ENCODE peak calls at places on chromosomes 7 and 10, in five cellular contexts. Z is PC-3, V is IMR-90, O is mammary epithelial cell, D is fibroblast of lung. H is an unnamed sample.

GRCh38 chr10:131907679-131908078 is 6.9 kb downstream of the PPP2R2D start:
- DNase-seq in Z (no peak), V (no peak), O (no peak), D (no peak), H (no peak)

GRCh38 chr7:88111136-88111748 is 108.6 kb downstream of the SRI start:
- DNase-seq in Z (peak), V (peak), O (peak), D (peak), H (peak)

GRCh38 chr7:102392332-102392731 is 3.8 kb upstream of the PRKRIP1 start:
- DNase-seq in Z (no peak), V (no peak), O (no peak), D (no peak), H (no peak)

GRCh38 chr10:117654105-117654504 is 111.6 kb downstream of the EMX2 start:
- DNase-seq in Z (no peak), V (no peak), O (peak), D (no peak), H (no peak)

GRCh38 chr10:131702521-131703356 is 198.1 kb upstream of the PPP2R2D start:
- DNase-seq in Z (no peak), V (no peak), O (no peak), D (no peak), H (no peak)

GRCh38 chr7:94655884-94656657 is at the start of gene SGCE:
- DNase-seq in Z (peak), V (peak), O (peak), D (peak), H (peak)

GRCh38 chr7:117085769-117086463 is 132.6 kb downstream of the ST7 start:
- DNase-seq in Z (peak), V (peak), O (peak), D (peak), H (no peak)

GRCh38 chr10:89589091-89589725 is 53.8 kb upstream of the SLC16A12 start:
- DNase-seq in Z (peak), V (no peak), O (peak), D (no peak), H (no peak)

GRCh38 chr10:96719850-96720421 is 378 bp downstream of the PIK3AP1 start:
- DNase-seq in Z (peak), V (no peak), O (no peak), D (no peak), H (peak)

GRCh38 chr7:27110977-27111752 is 8.7 kb upstream of the HOXA2 start:
- DNase-seq in Z (peak), V (peak), O (peak), D (peak), H (no peak)

GRCh38 chr10:116274141-116274861 is 1.3 kb upstream of the GFRA1 start:
- DNase-seq in Z (no peak), V (no peak), O (no peak), D (peak), H (peak)

GRCh38 chr10:18822156-18822555 is 162.9 kb downstream of the ARL5B start:
- DNase-seq in Z (peak), V (peak), O (no peak), D (peak), H (peak)

GRCh38 chr7:102254521-102254920 is 32.1 kb upstream of the SH2B2 start:
- DNase-seq in Z (no peak), V (no peak), O (no peak), D (no peak), H (no peak)

GRCh38 chr10:128530301-128530700 is 404.1 kb upstream of the MKI67 start:
- DNase-seq in Z (no peak), V (no peak), O (no peak), D (peak), H (no peak)

GRCh38 chr10:124180044-124180745 is 86.8 kb upstream of the CHST15 start:
- DNase-seq in Z (no peak), V (no peak), O (no peak), D (no peak), H (no peak)

GRCh38 chr7:101112233-101112632 is 14.7 kb upstream of the SERPINE1 start:
- DNase-seq in Z (no peak), V (no peak), O (no peak), D (peak), H (no peak)

GRCh38 chr7:20199015-20199737 is 18.0 kb downstream of the MACC1 start:
- DNase-seq in Z (peak), V (peak), O (peak), D (peak), H (peak)

GRCh38 chr10:43844236-43844635 is 195.6 kb upstream of the ZNF32 start:
- DNase-seq in Z (no peak), V (no peak), O (no peak), D (no peak), H (no peak)

GRCh38 chr10:95327367-95327766 is 36.6 kb upstream of the PDLIM1 start:
- DNase-seq in Z (peak), V (peak), O (peak), D (peak), H (no peak)

GRCh38 chr7:1647961-1648631 is 22.0 kb upstream of the ELFN1 start:
- DNase-seq in Z (no peak), V (no peak), O (no peak), D (no peak), H (no peak)

GRCh38 chr7:2049111-2049781 is 183.5 kb downstream of the MAD1L1 start:
- DNase-seq in Z (no peak), V (no peak), O (no peak), D (no peak), H (no peak)

GRCh38 chr7:74466196-74466813 is 12.6 kb downstream of the GTF2IRD1 start:
- DNase-seq in Z (no peak), V (no peak), O (no peak), D (no peak), H (peak)

GRCh38 chr10:108982141-108982540 is 941.2 kb downstream of the XPNPEP1 start:
- DNase-seq in Z (no peak), V (no peak), O (no peak), D (no peak), H (peak)

GRCh38 chr10:124653311-124653710 is 90.9 kb downstream of the FAM53B start:
- DNase-seq in Z (no peak), V (no peak), O (no peak), D (no peak), H (no peak)

GRCh38 chr10:11208908-11209809 is 191.5 kb downstream of the CELF2 start:
- DNase-seq in Z (no peak), V (no peak), O (no peak), D (no peak), H (no peak)

GRCh38 chr10:67722113-67722512 is 26.1 kb upstream of the CTNNA3 start:
- DNase-seq in Z (no peak), V (no peak), O (no peak), D (no peak), H (no peak)

GRCh38 chr7:107687656-107688055 is 27.0 kb downstream of the SLC26A4 start:
- DNase-seq in Z (peak), V (peak), O (peak), D (no peak), H (no peak)

GRCh38 chr7:85890244-85890811 is 703.5 kb upstream of the SEMA3D start:
- DNase-seq in Z (peak), V (peak), O (peak), D (peak), H (peak)

GRCh38 chr7:104861729-104862128 is 152.3 kb upstream of the KMT2E start:
- DNase-seq in Z (no peak), V (no peak), O (no peak), D (no peak), H (no peak)

GRCh38 chr7:151085329-151085690 is 965 bp upstream of the AGAP3 start:
- DNase-seq in Z (no peak), V (no peak), O (no peak), D (no peak), H (no peak)

GRCh38 chr7:5177060-5177459 is 13.0 kb upstream of the WIPI2 start:
- DNase-seq in Z (peak), V (peak), O (peak), D (peak), H (no peak)

GRCh38 chr10:133336131-133337078 is at the start of gene CALY:
- DNase-seq in Z (no peak), V (no peak), O (no peak), D (no peak), H (peak)

GRCh38 chr10:62131724-62132123 is 136.9 kb downstream of the RTKN2 start:
- DNase-seq in Z (no peak), V (no peak), O (no peak), D (no peak), H (no peak)

GRCh38 chr7:123415625-123416024 is 118.8 kb downstream of the IQUB start:
- DNase-seq in Z (no peak), V (no peak), O (no peak), D (no peak), H (no peak)

GRCh38 chr10:86301431-86301830 is 65.2 kb downstream of the GRID1 start:
- DNase-seq in Z (no peak), V (no peak), O (no peak), D (no peak), H (no peak)

GRCh38 chr10:34139559-34139958 is 675.5 kb downstream of the PARD3 start:
- DNase-seq in Z (peak), V (peak), O (no peak), D (peak), H (no peak)

GRCh38 chr7:8216291-8216690 is 45.7 kb downstream of the ICA1 start:
- DNase-seq in Z (no peak), V (no peak), O (no peak), D (no peak), H (no peak)

GRCh38 chr7:111953611-111954010 is 252.6 kb downstream of the DOCK4 start:
- DNase-seq in Z (peak), V (no peak), O (peak), D (peak), H (peak)

DNA sequence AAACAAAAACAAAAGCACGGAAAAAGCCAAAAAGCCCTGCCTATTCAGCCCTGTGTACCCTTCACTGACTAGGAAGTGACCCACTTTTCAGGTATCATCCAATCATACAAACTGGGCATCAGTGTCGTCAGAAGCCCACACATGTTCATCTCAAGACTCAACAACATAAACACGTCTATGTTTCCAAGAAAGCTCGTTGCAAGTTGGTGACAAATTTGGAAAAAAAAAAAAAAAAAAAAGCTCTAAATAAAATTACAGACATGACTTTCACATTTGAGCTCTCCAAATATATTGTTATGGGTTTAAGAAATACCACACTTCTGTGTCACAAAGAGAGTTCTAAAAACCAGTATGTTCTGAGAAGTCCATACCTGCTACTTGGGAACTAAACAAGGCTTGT is 204.7 kb upstream of the KLF14 start:
- DNase-seq in Z (no peak), V (no peak), O (no peak), D (peak), H (no peak)
- H3K9ac ChIP-seq in Z (peak), V (peak), O (no peak), D (no peak), H (no peak)

GRCh38 chr10:63154546-63155387 is 21.6 kb downstream of the NRBF2 start:
- DNase-seq in Z (no peak), V (no peak), O (no peak), D (no peak), H (no peak)

GRCh38 chr10:63155388-63156028 is 22.4 kb downstream of the NRBF2 start:
- DNase-seq in Z (no peak), V (peak), O (no peak), D (no peak), H (no peak)

GRCh38 chr10:63145782-63146181 is 12.7 kb downstream of the NRBF2 start:
- DNase-seq in Z (no peak), V (peak), O (no peak), D (peak), H (no peak)

GRCh38 chr10:63146503-63146902 is 13.4 kb downstream of the NRBF2 start:
- DNase-seq in Z (no peak), V (no peak), O (no peak), D (no peak), H (no peak)

GRCh38 chr10:63150745-63151144 is 17.6 kb downstream of the NRBF2 start:
- DNase-seq in Z (no peak), V (no peak), O (no peak), D (no peak), H (no peak)
- H3K9ac ChIP-seq in Z (no peak), V (no peak), O (no peak), D (no peak), H (no peak)

DNA sequence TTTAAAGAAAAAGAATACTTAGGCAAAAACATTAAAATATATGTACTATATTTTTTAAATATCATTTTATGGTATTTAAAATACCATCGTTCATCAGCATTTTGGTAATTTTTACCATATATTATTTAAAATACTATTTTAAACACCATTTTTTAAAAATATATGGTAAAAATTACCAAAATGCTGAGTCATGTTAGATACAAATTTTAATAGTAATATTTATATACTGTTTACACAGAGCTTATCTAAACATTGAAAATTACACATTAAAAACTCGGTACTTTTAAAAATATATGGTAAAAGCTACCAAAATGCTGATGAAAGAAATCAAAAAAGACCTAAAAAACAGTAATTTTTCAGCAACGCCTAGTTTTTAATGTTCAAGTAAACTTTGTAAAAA is 105.6 kb downstream of the TPK1 start:
- DNase-seq in Z (no peak), V (no peak), O (no peak), D (no peak), H (no peak)
- H3K9ac ChIP-seq in Z (no peak), V (no peak), O (no peak), D (no peak), H (no peak)

DNA sequence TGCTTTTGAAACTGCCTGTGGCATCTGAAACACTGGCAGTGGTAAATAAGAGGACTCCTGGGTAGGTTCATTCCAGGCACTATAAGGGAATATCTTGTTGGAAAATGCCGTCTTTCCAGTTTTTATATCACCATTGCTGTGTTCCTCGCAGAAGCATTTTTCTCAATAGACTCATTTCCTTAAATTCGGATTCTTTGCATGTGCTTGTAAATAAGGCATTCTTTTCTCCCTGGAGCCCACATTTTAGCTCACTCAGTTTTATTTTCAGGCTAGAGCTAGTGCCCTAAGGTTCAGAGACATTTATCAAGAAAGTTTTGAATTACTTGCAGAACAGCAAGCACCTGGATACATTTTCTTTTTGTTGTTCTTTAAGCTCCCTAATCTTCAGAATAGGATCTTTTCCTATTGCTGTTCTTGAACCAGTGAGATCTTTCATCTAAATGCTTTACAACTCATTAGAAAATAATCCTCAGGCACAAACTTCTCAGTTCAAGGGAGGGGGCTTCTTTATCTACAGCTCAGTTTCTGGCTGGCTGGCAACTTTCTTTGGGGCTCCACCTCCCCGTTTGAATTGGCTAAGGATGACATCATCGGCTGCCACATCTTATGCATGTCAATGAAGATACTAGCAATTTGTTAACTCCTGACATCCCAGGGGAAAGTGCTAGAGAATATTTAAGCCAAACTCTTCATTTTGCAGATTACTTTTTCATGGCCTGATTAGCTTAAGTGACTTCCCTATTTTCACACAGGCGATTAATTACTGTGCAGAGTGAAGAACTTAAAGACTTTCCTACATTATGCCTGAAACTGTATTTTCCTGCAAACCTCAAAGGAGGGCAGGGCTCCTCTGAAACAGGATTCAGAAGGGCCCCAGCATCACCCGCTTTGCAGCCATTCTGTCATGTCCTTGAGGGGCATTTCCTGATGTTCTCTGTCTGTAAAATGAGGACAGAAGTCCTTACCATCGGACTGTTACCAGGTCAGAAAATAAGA is 133.8 kb upstream of the RSU1 start:
- DNase-seq in Z (peak), V (peak), O (peak), D (peak), H (peak)
- H3K9ac ChIP-seq in Z (no peak), V (no peak), O (no peak), D (no peak), H (peak)

GRCh38 chr10:28532223-28532508 is 752 bp upstream of the WAC start:
- DNase-seq in Z (peak), V (no peak), O (no peak), D (peak), H (peak)

GRCh38 chr10:28533315-28533564 is 322 bp downstream of the WAC start:
- DNase-seq in Z (no peak), V (no peak), O (no peak), D (no peak), H (no peak)

GRCh38 chr10:28532509-28533314 is at the start of gene WAC:
- DNase-seq in Z (peak), V (peak), O (peak), D (peak), H (peak)

GRCh38 chr10:28533571-28534304 is 820 bp downstream of the WAC start:
- DNase-seq in Z (peak), V (peak), O (peak), D (peak), H (peak)

GRCh38 chr10:28530751-28531150 is 2.2 kb upstream of the WAC start:
- DNase-seq in Z (no peak), V (peak), O (no peak), D (no peak), H (no peak)
- H3K9ac ChIP-seq in Z (no peak), V (no peak), O (no peak), D (no peak), H (no peak)

GRCh38 chr10:4073912-4074311 is 288.9 kb upstream of the KLF6 start:
- DNase-seq in Z (no peak), V (peak), O (peak), D (peak), H (no peak)
- H3K9ac ChIP-seq in Z (no peak), V (no peak), O (no peak), D (no peak), H (no peak)

GRCh38 chr7:48031111-48031510 is 2.2 kb upstream of the SUN3 start:
- DNase-seq in Z (no peak), V (no peak), O (no peak), D (no peak), H (no peak)

GRCh38 chr7:48038815-48039496 is 3.6 kb downstream of the C7orf57 start:
- DNase-seq in Z (no peak), V (no peak), O (no peak), D (no peak), H (peak)

GRCh38 chr7:48033922-48034321 is 1.4 kb upstream of the C7orf57 start:
- DNase-seq in Z (peak), V (no peak), O (no peak), D (no peak), H (no peak)

GRCh38 chr7:48035967-48036478 is 680 bp downstream of the C7orf57 start:
- DNase-seq in Z (peak), V (peak), O (peak), D (peak), H (peak)

GRCh38 chr7:48035301-48035966 is at the start of gene C7orf57:
- DNase-seq in Z (peak), V (peak), O (peak), D (peak), H (peak)
- H3K9ac ChIP-seq in Z (no peak), V (no peak), O (peak), D (peak), H (peak)

DNA sequence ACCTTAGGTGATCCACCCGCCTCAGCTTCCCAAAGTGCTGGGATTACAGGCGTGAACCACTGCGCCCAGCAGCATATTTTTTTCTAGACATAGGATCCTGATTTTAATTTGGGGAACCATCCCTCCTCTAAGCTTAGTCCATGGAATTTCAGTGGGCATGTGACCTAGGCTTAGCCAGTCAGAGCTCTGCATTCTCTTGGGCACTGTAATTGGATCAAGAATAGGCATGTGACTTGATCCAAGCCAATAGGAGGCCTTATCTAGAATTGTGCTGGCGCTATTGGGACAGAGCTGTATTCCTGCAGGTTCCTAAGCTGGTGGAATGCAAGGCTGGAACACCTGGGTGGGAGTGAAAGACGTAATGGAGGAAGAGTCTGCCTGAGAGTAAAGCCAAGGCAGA is 36.7 kb upstream of the CRTAC1 start:
- DNase-seq in Z (no peak), V (no peak), O (no peak), D (no peak), H (no peak)
- H3K9ac ChIP-seq in Z (no peak), V (no peak), O (no peak), D (no peak), H (no peak)